ENCODE peak calls at places on chromosomes 7 and 10, in seven cellular contexts. Y is B cell, Z is brain microvascular endothelial cell, Q is keratinocyte, V is fibroblast of pulmonary artery, S is activated B cell treated with CpG ODN at 0.5 μM for 24 hours, E is astrocyte of the spinal cord. D is an unnamed sample.

GRCh38 chr7:74174606-74175082 is 488 bp downstream of the EIF4H start:
- DNase-seq in Y (no peak), Z (peak), Q (no peak), V (peak), S (no peak), E (peak), D (peak)

GRCh38 chr7:20352573-20353304 is 22.0 kb downstream of the ITGB8 start:
- DNase-seq in Y (no peak), Z (no peak), Q (peak), V (peak), S (no peak), E (peak), D (no peak)

GRCh38 chr7:134710854-134711624 is 64.4 kb downstream of the BPGM start:
- DNase-seq in Y (no peak), Z (no peak), Q (no peak), V (no peak), S (no peak), E (no peak), D (no peak)

GRCh38 chr7:139358541-139359365 is 941 bp upstream of the LUC7L2 start:
- DNase-seq in Y (peak), Z (no peak), Q (no peak), V (peak), S (peak), E (peak), D (peak)

GRCh38 chr10:84247496-84247895 is 2.6 kb downstream of the RGR start:
- DNase-seq in Y (no peak), Z (no peak), Q (no peak), V (no peak), S (no peak), E (no peak), D (no peak)

GRCh38 chr7:36207451-36208291 is 54.6 kb downstream of the EEPD1 start:
- DNase-seq in Y (no peak), Z (peak), Q (no peak), V (peak), S (no peak), E (peak), D (no peak)

GRCh38 chr10:118017850-118018249 is 28.9 kb downstream of the RAB11FIP2 start:
- DNase-seq in Y (no peak), Z (no peak), Q (no peak), V (no peak), S (no peak), E (no peak), D (no peak)

GRCh38 chr7:140316165-140316661 is 82.1 kb downstream of the SLC37A3 start:
- DNase-seq in Y (no peak), Z (peak), Q (peak), V (peak), S (no peak), E (peak), D (no peak)

GRCh38 chr7:7967909-7968543 is 570 bp upstream of the GLCCI1 start:
- DNase-seq in Y (no peak), Z (no peak), Q (no peak), V (no peak), S (no peak), E (no peak), D (no peak)

GRCh38 chr10:75803816-75804576 is 372.6 kb downstream of the LRMDA start:
- DNase-seq in Y (no peak), Z (no peak), Q (no peak), V (no peak), S (no peak), E (no peak), D (no peak)

GRCh38 chr10:72425133-72425532 is 70.4 kb upstream of the DNAJB12 start:
- DNase-seq in Y (no peak), Z (no peak), Q (no peak), V (peak), S (no peak), E (no peak), D (no peak)

GRCh38 chr7:47804767-47805545 is 143.3 kb downstream of the PKD1L1 start:
- DNase-seq in Y (no peak), Z (no peak), Q (no peak), V (no peak), S (no peak), E (peak), D (no peak)

GRCh38 chr7:11346312-11346711 is 372.6 kb downstream of the PHF14 start:
- DNase-seq in Y (no peak), Z (no peak), Q (no peak), V (no peak), S (no peak), E (no peak), D (no peak)

GRCh38 chr7:135690566-135690965 is 28.3 kb downstream of the STMP1 start:
- DNase-seq in Y (no peak), Z (peak), Q (no peak), V (peak), S (no peak), E (peak), D (no peak)

GRCh38 chr7:43856996-43857395 is 12.3 kb downstream of the MRPS24 start:
- DNase-seq in Y (no peak), Z (peak), Q (no peak), V (no peak), S (no peak), E (no peak), D (no peak)

GRCh38 chr7:471866-472639 is 47.6 kb downstream of the PDGFA start:
- DNase-seq in Y (no peak), Z (peak), Q (no peak), V (peak), S (no peak), E (peak), D (peak)

GRCh38 chr7:37831214-37831613 is 17.2 kb upstream of the NME8 start:
- DNase-seq in Y (no peak), Z (no peak), Q (no peak), V (no peak), S (no peak), E (no peak), D (no peak)

GRCh38 chr7:1457949-1458675 is 1.2 kb downstream of the MICALL2 start:
- DNase-seq in Y (peak), Z (no peak), Q (no peak), V (peak), S (no peak), E (no peak), D (no peak)

GRCh38 chr10:82558208-82558607 is 683.2 kb downstream of the NRG3 start:
- DNase-seq in Y (no peak), Z (no peak), Q (no peak), V (peak), S (no peak), E (no peak), D (peak)

GRCh38 chr7:140673063-140673769 is 471 bp downstream of the ADCK2 start:
- DNase-seq in Y (peak), Z (no peak), Q (no peak), V (no peak), S (peak), E (no peak), D (peak)

GRCh38 chr10:73512207-73512743 is 16.5 kb upstream of the PPP3CB start:
- DNase-seq in Y (no peak), Z (no peak), Q (no peak), V (no peak), S (no peak), E (no peak), D (no peak)

GRCh38 chr10:103915794-103916193 is 2.2 kb downstream of the STN1 start:
- DNase-seq in Y (peak), Z (no peak), Q (no peak), V (no peak), S (no peak), E (no peak), D (no peak)

GRCh38 chr7:66016131-66016461 is 34.1 kb upstream of the GUSB start:
- DNase-seq in Y (no peak), Z (no peak), Q (no peak), V (peak), S (no peak), E (peak), D (no peak)

GRCh38 chr7:135342887-135343286 is 109.2 kb downstream of the STRA8 start:
- DNase-seq in Y (no peak), Z (no peak), Q (no peak), V (no peak), S (no peak), E (no peak), D (peak)

GRCh38 chr7:82098410-82098809 is 328.6 kb upstream of the HGF start:
- DNase-seq in Y (no peak), Z (no peak), Q (no peak), V (no peak), S (no peak), E (no peak), D (no peak)

GRCh38 chr10:44963772-44964633 is 4.4 kb downstream of the RASSF4 start:
- DNase-seq in Y (no peak), Z (no peak), Q (no peak), V (no peak), S (no peak), E (no peak), D (no peak)

GRCh38 chr10:127267442-127267841 is 71.1 kb upstream of the INSYN2A start:
- DNase-seq in Y (no peak), Z (no peak), Q (no peak), V (no peak), S (no peak), E (no peak), D (no peak)

GRCh38 chr10:64458341-64458740 is 937.1 kb downstream of the REEP3 start:
- DNase-seq in Y (no peak), Z (no peak), Q (no peak), V (no peak), S (no peak), E (no peak), D (peak)

GRCh38 chr7:24836084-24836483 is 78.8 kb upstream of the GSDME start:
- DNase-seq in Y (peak), Z (no peak), Q (no peak), V (no peak), S (no peak), E (no peak), D (no peak)

GRCh38 chr10:4050061-4050460 is 265.1 kb upstream of the KLF6 start:
- DNase-seq in Y (no peak), Z (no peak), Q (no peak), V (no peak), S (no peak), E (no peak), D (no peak)

GRCh38 chr10:75395955-75396860 is 5.4 kb downstream of the ZNF503 start:
- DNase-seq in Y (peak), Z (no peak), Q (no peak), V (no peak), S (no peak), E (peak), D (no peak)

GRCh38 chr10:14507721-14508120 is 177.0 kb upstream of the FRMD4A start:
- DNase-seq in Y (no peak), Z (no peak), Q (no peak), V (no peak), S (no peak), E (no peak), D (no peak)

GRCh38 chr7:15755061-15755460 is 68.6 kb upstream of the MEOX2 start:
- DNase-seq in Y (no peak), Z (no peak), Q (no peak), V (no peak), S (no peak), E (peak), D (no peak)

GRCh38 chr7:2729893-2730716 is 42.1 kb downstream of the AMZ1 start:
- DNase-seq in Y (no peak), Z (no peak), Q (no peak), V (no peak), S (peak), E (peak), D (no peak)

GRCh38 chr10:62130948-62131347 is 137.7 kb downstream of the RTKN2 start:
- DNase-seq in Y (no peak), Z (peak), Q (no peak), V (peak), S (no peak), E (peak), D (peak)

GRCh38 chr7:149254181-149254858 is 7.7 kb upstream of the ZNF783 start:
- DNase-seq in Y (no peak), Z (no peak), Q (no peak), V (no peak), S (no peak), E (no peak), D (no peak)

GRCh38 chr7:13179011-13179574 is 491.7 kb downstream of the ARL4A start:
- DNase-seq in Y (peak), Z (no peak), Q (no peak), V (peak), S (no peak), E (peak), D (peak)

GRCh38 chr10:64753516-64753915 is 1232.3 kb downstream of the REEP3 start:
- DNase-seq in Y (no peak), Z (no peak), Q (no peak), V (no peak), S (no peak), E (no peak), D (no peak)

GRCh38 chr10:23438547-23439451 is at the start of gene OTUD1:
- DNase-seq in Y (peak), Z (peak), Q (peak), V (peak), S (peak), E (peak), D (peak)
- TF ChIP-seq CTCF in Y (no peak), Z (peak), Q (peak), V (peak), S (no peak), E (no peak), D (no peak)

DNA sequence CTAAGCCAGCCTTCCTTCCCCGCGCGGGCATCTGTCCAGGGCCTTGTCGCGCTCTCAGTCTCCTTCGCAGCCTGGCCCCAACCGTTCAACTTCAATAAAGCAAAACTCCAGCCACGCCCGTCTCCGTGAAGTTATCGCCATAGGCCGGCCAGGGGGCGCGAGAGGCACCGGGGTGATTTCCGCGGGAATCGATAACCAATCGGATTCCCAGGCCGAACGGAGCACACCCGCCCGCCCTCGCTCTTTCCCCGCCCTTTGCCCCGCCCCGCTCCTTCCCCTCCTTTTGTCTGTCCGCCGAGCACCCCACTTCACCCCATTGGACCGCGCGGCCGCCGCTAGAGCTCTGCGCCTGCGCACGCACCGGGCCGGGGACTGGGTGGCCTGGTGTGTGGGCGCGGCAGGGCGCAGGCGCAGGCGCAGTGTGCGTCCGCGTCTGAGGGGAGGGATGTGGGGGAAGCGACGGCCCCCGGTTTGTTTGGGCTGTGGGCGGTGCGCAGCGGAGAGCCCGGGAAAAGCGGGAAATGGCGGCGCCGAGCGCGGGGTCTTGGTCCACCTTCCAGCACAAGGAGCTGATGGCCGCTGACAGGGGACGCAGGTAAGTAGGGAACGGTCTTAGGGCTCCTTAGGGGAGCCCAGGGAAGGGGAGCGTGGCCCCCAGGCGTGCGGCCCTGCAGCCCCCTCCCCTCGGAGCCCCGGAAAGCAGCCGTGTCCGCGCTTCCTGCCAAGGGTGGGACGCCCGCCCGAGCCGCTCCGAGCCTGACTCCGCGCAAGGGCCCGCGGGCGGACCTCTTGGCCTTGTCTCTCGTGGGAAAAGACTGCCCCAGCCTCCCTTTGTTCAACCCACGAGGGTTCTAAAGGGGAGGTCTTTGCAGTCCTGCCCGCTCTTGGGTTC is at the start of gene CASP2:
- DNase-seq in Y (peak), Z (peak), Q (peak), V (peak), S (peak), E (peak), D (peak)
- TF ChIP-seq CTCF in Y (peak), Z (peak), Q (no peak), V (peak), S (no peak), E (peak), D (peak)

GRCh38 chr10:121904888-121905287 is 22.9 kb downstream of the ATE1 start:
- DNase-seq in Y (no peak), Z (no peak), Q (no peak), V (no peak), S (no peak), E (no peak), D (no peak)

GRCh38 chr10:121899727-121900126 is 28.1 kb downstream of the ATE1 start:
- DNase-seq in Y (no peak), Z (no peak), Q (no peak), V (no peak), S (no peak), E (peak), D (no peak)

DNA sequence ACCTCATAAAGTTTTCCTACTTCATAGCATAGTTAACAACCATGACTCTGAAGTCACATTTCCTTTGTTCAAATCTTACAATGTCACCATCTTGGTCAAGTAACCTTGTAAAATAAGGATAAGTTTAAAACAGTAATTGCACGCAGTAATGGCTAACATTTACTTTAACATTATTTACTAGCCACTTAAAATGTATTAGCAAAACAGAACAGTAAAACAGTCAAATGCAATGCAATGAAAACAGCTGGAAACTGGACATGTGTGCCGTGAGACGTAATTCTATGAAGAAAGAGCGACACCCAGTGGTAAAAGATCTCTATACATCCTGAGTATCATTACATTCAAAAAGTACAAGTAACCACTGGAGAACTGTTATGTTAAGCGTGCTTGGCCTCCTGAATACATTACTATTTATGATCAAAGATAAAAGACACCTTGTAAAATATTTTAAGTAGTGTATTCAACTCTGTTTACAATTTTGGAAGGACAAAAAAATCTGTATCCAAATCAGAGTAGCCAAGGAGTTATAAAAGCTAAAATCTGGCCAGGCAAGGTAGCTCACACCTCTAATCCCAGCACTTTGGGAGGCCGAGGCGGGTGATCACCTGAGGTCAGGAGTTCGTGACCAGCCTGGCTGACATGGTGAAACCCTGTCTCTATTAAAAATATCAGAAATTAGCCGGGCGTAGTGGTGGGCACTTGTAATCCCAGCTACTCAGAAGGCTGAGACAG is 27.2 kb downstream of the ATE1 start:
- DNase-seq in Y (peak), Z (peak), Q (peak), V (peak), S (no peak), E (peak), D (peak)
- TF ChIP-seq CTCF in Y (peak), Z (peak), Q (peak), V (peak), S (no peak), E (peak), D (peak)

GRCh38 chr10:124180044-124180745 is 86.8 kb upstream of the CHST15 start:
- DNase-seq in Y (no peak), Z (no peak), Q (no peak), V (no peak), S (no peak), E (no peak), D (no peak)

GRCh38 chr10:124182088-124182541 is 88.7 kb upstream of the CHST15 start:
- DNase-seq in Y (no peak), Z (no peak), Q (no peak), V (no peak), S (no peak), E (no peak), D (no peak)

GRCh38 chr10:124180947-124181549 is 87.7 kb upstream of the CHST15 start:
- DNase-seq in Y (no peak), Z (peak), Q (no peak), V (peak), S (no peak), E (peak), D (no peak)

GRCh38 chr10:124183617-124184016 is 90.2 kb upstream of the CHST15 start:
- DNase-seq in Y (no peak), Z (no peak), Q (no peak), V (no peak), S (no peak), E (no peak), D (no peak)

DNA sequence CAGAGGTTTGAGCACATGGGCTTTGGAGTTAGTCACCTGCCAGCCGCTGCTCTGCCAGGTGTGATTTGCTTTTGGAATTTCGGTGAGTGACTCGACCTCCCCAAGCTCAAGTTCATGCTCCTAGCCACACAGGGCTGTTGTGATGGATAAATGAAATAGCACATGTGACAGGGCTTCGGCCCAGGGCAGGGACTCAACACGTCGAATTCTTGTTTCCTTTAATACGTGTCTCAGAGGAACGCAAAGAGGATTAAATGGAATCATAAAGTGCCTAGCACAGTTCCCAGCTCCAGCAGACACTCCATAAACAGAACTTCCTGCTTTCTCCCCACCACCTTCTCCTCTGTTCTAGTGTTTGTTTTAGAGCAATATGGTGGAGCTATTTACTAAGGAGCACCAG is 88.3 kb upstream of the CHST15 start:
- DNase-seq in Y (no peak), Z (no peak), Q (no peak), V (no peak), S (no peak), E (no peak), D (no peak)
- TF ChIP-seq CTCF in Y (no peak), Z (no peak), Q (no peak), V (no peak), S (no peak), E (no peak), D (no peak)

GRCh38 chr10:58414270-58415041 is 29.2 kb downstream of the TFAM start:
- DNase-seq in Y (no peak), Z (peak), Q (no peak), V (peak), S (no peak), E (peak), D (peak)
- TF ChIP-seq CTCF in Y (no peak), Z (peak), Q (no peak), V (peak), S (no peak), E (peak), D (peak)

GRCh38 chr10:86846088-86846487 is 89.7 kb downstream of the BMPR1A start:
- DNase-seq in Y (no peak), Z (no peak), Q (no peak), V (no peak), S (no peak), E (no peak), D (no peak)

GRCh38 chr10:86848747-86849146 is 92.3 kb downstream of the BMPR1A start:
- DNase-seq in Y (no peak), Z (no peak), Q (no peak), V (no peak), S (no peak), E (no peak), D (no peak)

GRCh38 chr10:86850481-86850880 is 94.1 kb downstream of the BMPR1A start:
- DNase-seq in Y (no peak), Z (no peak), Q (no peak), V (no peak), S (no peak), E (no peak), D (no peak)

GRCh38 chr10:86851329-86852207 is 95.1 kb downstream of the BMPR1A start:
- DNase-seq in Y (no peak), Z (no peak), Q (no peak), V (peak), S (no peak), E (peak), D (peak)

DNA sequence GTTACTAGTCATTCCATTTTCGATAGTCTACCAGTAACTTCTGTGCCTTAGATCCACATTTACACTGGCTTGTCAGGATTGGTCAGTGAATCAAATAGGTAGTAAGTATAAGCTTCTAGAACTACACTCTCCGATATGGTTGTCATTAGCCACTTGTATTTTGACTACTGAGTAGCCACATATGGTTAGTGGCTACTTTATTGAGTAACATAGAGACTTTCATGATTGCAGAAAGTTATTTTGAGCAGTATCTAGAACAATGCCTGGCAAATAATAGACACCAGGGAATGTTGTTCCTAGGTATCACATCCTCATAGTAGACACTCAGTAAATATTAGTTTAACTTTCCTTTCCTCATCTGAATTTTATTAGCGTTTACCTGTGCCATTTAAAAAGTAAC is 93.1 kb downstream of the BMPR1A start:
- DNase-seq in Y (no peak), Z (no peak), Q (no peak), V (no peak), S (no peak), E (no peak), D (no peak)
- TF ChIP-seq CTCF in Y (no peak), Z (no peak), Q (no peak), V (no peak), S (no peak), E (no peak), D (no peak)

D was measured in A673.